ENCODE peak calls at places on chromosomes 11 and 22, in five cellular contexts. J is H1, S is IMR-90, I is neuronal stem cell, D is trophoblast cell. B is an unnamed sample.
A peak's percentile ranks its signal among the peaks of the same experiment; 100 is the strongest.

GRCh38 chr11:312092-312816 is 1.6 kb upstream of the IFITM1 start:
- DNase-seq in J (no peak), D (no peak), S (no peak), I (no peak), B (no peak)

GRCh38 chr11:132125855-132126841 is 755.7 kb downstream of the NTM start:
- DNase-seq in J (peak; percentile 58), S (peak; percentile 26), D (no peak), I (peak; percentile 30), B (peak; percentile 61)

GRCh38 chr11:57339305-57339704 is 1.2 kb downstream of the P2RX3 start:
- DNase-seq in D (no peak), J (no peak), I (no peak), S (no peak), B (no peak)

GRCh38 chr22:44364750-44365118 is 52.0 kb upstream of the SHISAL1 start:
- DNase-seq in I (no peak), S (no peak), D (no peak), J (no peak), B (no peak)

GRCh38 chr11:18352581-18352980 is 30.2 kb downstream of the GTF2H1 start:
- DNase-seq in I (no peak), S (peak; percentile 30), D (peak; percentile 45), J (no peak), B (no peak)

GRCh38 chr11:13465909-13466371 is 2.9 kb upstream of the BTBD10 start:
- DNase-seq in I (peak; percentile 17), J (no peak), S (peak; percentile 55), D (peak; percentile 65), B (peak; percentile 55)

GRCh38 chr11:33773399-33774355 is 643 bp downstream of the FBXO3 start:
- DNase-seq in S (peak; percentile 43), I (no peak), D (peak; percentile 48), J (peak; percentile 78), B (peak; percentile 24)

GRCh38 chr22:48835364-48835763 is 992.3 kb downstream of the BRD1 start:
- DNase-seq in J (no peak), I (no peak), S (no peak), D (no peak), B (no peak)

GRCh38 chr22:44755956-44756361 is 3.6 kb downstream of the ARHGAP8 start:
- DNase-seq in I (no peak), S (no peak), J (no peak), D (peak; percentile 88), B (no peak)

GRCh38 chr22:46535876-46536558 is 1.4 kb downstream of the CELSR1 start:
- DNase-seq in D (no peak), J (no peak), I (no peak), S (no peak), B (no peak)

GRCh38 chr11:47433991-47434786 is 8.0 kb upstream of the PSMC3 start:
- DNase-seq in S (peak; percentile 70), D (no peak), I (no peak), J (no peak), B (no peak)

GRCh38 chr11:12159351-12160099 is 49.1 kb downstream of the MICAL2 start:
- DNase-seq in J (no peak), I (no peak), S (peak; percentile 97), D (peak; percentile 52), B (peak; percentile 98)

GRCh38 chr11:125264091-125265022 is 99.8 kb downstream of the PKNOX2 start:
- DNase-seq in S (no peak), D (no peak), J (no peak), I (no peak), B (no peak)
- H4K91ac ChIP-seq in S (peak overlapping the region; percentile 65), D (peak overlapping the region; percentile 84), J (peak overlapping the region; percentile 90), I (peak overlapping the region; percentile 18), B (peak overlapping the region; percentile 48)

DNA sequence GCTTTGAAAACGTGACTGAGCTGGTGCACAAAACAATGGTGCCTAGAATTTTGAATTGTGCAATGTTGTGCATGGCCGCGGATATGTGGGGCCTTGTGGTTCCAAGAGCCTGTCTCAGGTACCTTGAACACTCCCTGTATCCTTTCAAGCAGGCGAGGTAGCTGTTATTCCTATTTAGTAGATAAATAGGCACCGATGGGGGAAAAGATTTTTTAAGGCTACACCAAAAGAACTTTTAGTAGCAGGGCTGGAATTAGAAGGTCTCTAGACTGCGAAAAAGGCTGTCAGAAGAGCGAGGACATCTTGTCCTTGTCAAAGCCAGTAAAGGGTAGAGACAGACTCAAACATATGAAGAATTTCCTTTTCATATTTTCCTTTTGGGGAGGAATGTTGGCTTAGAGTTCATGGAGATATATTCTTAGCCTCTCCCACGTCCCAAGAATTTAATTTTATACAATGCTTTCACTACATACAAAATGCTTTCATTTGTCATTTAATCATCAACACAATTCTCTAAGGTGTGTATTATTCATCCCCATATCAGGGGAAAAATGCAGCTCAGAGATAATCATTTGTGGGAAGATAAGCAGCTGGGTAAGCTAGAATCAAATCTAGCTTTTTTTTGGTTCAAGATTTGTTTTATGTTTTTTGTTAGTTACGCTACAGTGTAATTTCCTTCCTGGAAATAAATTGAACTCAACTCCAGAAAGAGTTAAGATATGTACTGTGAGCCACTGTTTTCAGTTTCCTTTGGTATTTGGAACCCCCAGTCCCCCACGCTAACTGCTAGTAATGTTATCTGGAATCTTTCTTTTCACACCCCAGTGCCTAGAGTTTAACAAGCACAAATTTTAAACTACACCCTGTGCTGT is 1.7 kb upstream of the HSPA8 start:
- DNase-seq in I (no peak), D (peak; percentile 51), S (peak; percentile 59), J (no peak), B (peak; percentile 78)
- H2AFZ ChIP-seq in I (peak overlapping the region; percentile 79), D (no peak overlapping the region), S (peak overlapping the region; percentile 98), J (no peak overlapping the region), B (no peak overlapping the region)

DNA sequence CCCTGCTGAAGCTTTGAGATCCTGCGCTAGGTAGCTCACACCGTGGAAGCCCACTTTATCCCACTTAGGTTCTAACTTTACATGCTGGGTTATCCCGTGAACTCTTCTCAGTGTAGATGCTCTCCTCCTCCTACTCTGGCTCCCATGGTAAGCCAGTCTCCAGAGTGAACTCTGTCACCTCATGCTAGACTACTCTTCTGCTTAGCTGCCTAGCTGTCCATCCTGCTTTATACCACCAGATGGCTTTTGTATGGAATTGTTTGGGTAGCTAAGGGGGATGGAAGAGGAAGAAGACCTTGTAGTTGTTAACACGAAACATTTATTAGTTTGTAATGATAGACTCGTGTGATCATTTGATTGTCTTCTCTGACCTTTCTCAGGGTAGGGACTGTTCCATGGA is 46.8 kb downstream of the EMSY start:
- DNase-seq in S (no peak), I (no peak), J (no peak), D (no peak), B (peak; percentile 4)
- H4K91ac ChIP-seq in S (no peak overlapping the region), I (no peak overlapping the region), J (no peak overlapping the region), D (no peak overlapping the region), B (no peak overlapping the region)

GRCh38 chr11:73374130-73374529 is 2.1 kb upstream of the RELT start:
- DNase-seq in D (peak; percentile 57), S (no peak), J (no peak), I (no peak), B (peak; percentile 50)

GRCh38 chr11:73376168-73376802 is at the start of gene RELT:
- DNase-seq in I (peak; percentile 91), J (peak; percentile 100), D (peak; percentile 98), S (peak; percentile 89), B (peak; percentile 89)

GRCh38 chr11:73379189-73379880 is 3.1 kb downstream of the RELT start:
- DNase-seq in S (no peak), D (no peak), I (no peak), J (no peak), B (no peak)

GRCh38 chr11:73375830-73376167 is 400 bp upstream of the RELT start:
- DNase-seq in S (no peak), I (no peak), J (no peak), D (no peak), B (no peak)

GRCh38 chr11:73376803-73377629 is 817 bp downstream of the RELT start:
- DNase-seq in I (no peak), D (peak; percentile 63), S (peak; percentile 72), J (no peak), B (peak; percentile 96)
- H2AFZ ChIP-seq in I (peak overlapping the region; percentile 92), D (peak overlapping the region; percentile 58), S (peak overlapping the region; percentile 92), J (no peak overlapping the region), B (peak overlapping the region; percentile 66)

DNA sequence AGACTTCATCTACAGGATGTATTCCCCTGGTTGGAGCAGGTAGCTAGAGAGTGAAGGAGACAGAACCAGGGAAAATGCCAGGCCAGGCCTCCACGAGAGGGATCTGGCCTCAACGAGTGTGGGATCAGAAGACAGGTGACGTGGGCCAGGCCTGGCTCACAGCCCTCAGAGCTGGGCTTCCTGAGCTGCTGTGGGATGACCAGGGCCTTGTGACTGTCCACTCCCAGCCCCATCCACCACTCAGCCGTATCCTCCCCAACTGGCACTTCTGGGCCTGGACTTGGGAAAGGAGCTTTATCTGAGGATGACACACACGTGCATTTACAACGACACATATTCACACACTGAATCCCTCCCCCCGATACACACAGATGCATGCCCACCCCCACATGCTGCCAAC is 93.2 kb downstream of the TP53I11 start:
- DNase-seq in D (no peak), J (no peak), S (no peak), I (no peak), B (no peak)
- H4K91ac ChIP-seq in D (no peak overlapping the region), J (no peak overlapping the region), S (peak overlapping the region; percentile 23), I (peak overlapping the region; percentile 18), B (peak overlapping the region; percentile 14)

DNA sequence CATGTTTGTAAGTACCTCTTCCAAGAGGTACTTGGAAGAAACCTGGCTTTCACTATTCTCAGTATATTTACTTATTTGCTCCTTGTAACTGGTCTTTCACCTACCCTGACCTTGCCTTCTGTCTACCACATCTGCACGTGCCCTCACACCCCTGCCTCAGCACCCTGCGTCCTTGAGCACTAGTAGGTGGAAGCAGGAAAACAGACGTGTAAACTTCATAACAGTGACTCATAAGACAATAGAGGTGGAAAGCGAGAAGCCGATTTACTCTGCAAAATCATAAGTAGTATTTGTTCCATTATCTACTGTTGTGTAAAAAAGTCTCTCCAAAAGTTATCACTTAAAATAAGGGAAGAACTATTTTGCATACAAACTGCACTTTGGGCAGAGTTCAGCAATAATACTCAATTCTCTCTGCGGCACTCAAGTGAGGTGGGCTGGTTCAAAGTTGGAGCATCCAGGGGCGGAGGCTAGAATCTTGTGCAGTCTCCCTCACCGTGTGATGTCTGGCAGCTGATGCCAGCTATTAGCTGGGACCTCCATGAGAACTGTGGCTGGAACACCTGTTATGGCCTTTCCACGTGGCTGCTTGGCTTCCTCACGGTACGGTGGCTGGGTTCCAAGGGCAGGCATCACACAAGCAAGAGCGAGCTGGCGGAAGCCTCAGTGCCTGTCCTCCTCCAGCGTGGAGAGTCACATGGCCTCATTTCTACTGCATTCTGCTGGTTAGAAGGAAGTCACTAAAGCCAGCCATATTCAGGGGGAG is 30.4 kb downstream of the PACS1 start:
- DNase-seq in D (no peak), S (no peak), J (no peak), I (no peak), B (no peak)
- H2AFZ ChIP-seq in D (no peak overlapping the region), S (no peak overlapping the region), J (no peak overlapping the region), I (no peak overlapping the region), B (no peak overlapping the region)